ENCODE peak calls at places on chromosomes 1 and 21, in eight cellular contexts. O is brain microvascular endothelial cell, P is small intestine, Y is HCT116, Q is heart left ventricle, Z is GM13977, G is T-helper 2 cell, A is WTC11. B is an unnamed sample.

GRCh38 chr1:225458222-225458631 is 30.4 kb upstream of the LBR start:
- DNase-seq in O (peak), P (no peak), Y (no peak), Q (no peak), Z (no peak), G (no peak), A (no peak), B (no peak)

GRCh38 chr1:65623895-65624294 is 168.8 kb upstream of the PDE4B start:
- DNase-seq in O (no peak), P (no peak), Y (no peak), Q (no peak), Z (no peak), G (no peak), A (no peak), B (no peak)

GRCh38 chr1:159924025-159924790 is 1.1 kb downstream of the TAGLN2 start:
- DNase-seq in O (peak), P (peak), Y (peak), Q (peak), Z (peak), G (peak), A (no peak), B (peak)

GRCh38 chr1:37037675-37038074 is 3.4 kb upstream of the GRIK3 start:
- DNase-seq in O (no peak), P (no peak), Y (no peak), Q (no peak), Z (no peak), G (no peak), A (peak), B (no peak)

GRCh38 chr1:95640746-95641145 is 406.7 kb downstream of the RWDD3 start:
- DNase-seq in O (peak), P (no peak), Y (no peak), Q (peak), Z (no peak), G (no peak), A (no peak), B (no peak)

GRCh38 chr1:152179566-152179965 is 20.5 kb upstream of the RPTN start:
- DNase-seq in O (no peak), P (no peak), Y (no peak), Q (no peak), Z (no peak), G (no peak), A (no peak), B (no peak)

GRCh38 chr1:1290238-1290731 is 10.0 kb downstream of the SCNN1D start:
- DNase-seq in O (peak), P (peak), Y (no peak), Q (peak), Z (peak), G (peak), A (peak), B (peak)

GRCh38 chr21:27817061-27817460 is 850.2 kb upstream of the ADAMTS5 start:
- DNase-seq in O (no peak), P (no peak), Y (no peak), Q (no peak), Z (no peak), G (no peak), A (no peak), B (no peak)

GRCh38 chr1:199742547-199742946 is 285.0 kb upstream of the NR5A2 start:
- DNase-seq in O (peak), P (no peak), Y (peak), Q (no peak), Z (no peak), G (no peak), A (no peak), B (peak)

GRCh38 chr1:231183875-231184590 is 22.2 kb downstream of the TRIM67 start:
- DNase-seq in O (no peak), P (no peak), Y (no peak), Q (no peak), Z (no peak), G (no peak), A (no peak), B (no peak)

GRCh38 chr21:33203371-33203724 is 26.4 kb upstream of the IFNAR2 start:
- DNase-seq in O (no peak), P (no peak), Y (no peak), Q (no peak), Z (no peak), G (no peak), A (no peak), B (no peak)

GRCh38 chr21:28142692-28143091 is 850.0 kb downstream of the LTN1 start:
- DNase-seq in O (peak), P (no peak), Y (no peak), Q (no peak), Z (no peak), G (no peak), A (no peak), B (no peak)

GRCh38 chr1:234062166-234062565 is 157.7 kb downstream of the SLC35F3 start:
- DNase-seq in O (no peak), P (no peak), Y (no peak), Q (no peak), Z (no peak), G (no peak), A (no peak), B (no peak)

GRCh38 chr1:53077599-53077965 is 15.6 kb downstream of the PODN start:
- DNase-seq in O (no peak), P (no peak), Y (no peak), Q (peak), Z (no peak), G (no peak), A (no peak), B (no peak)

GRCh38 chr1:172431721-172432192 is 11.3 kb downstream of the C1orf105 start:
- DNase-seq in O (no peak), P (peak), Y (no peak), Q (no peak), Z (no peak), G (no peak), A (peak), B (no peak)

GRCh38 chr1:173190101-173190895 is 16.8 kb downstream of the TNFSF4 start:
- DNase-seq in O (peak), P (peak), Y (peak), Q (peak), Z (no peak), G (no peak), A (no peak), B (no peak)

GRCh38 chr1:151508721-151509292 is 2.4 kb upstream of the CGN start:
- DNase-seq in O (no peak), P (peak), Y (peak), Q (no peak), Z (no peak), G (no peak), A (no peak), B (peak)